ENCODE peak calls at places on chromosomes 6 and 20, in five cellular contexts. K is Right ventricle myocardium superior, N is astrocyte of the spinal cord, D is HFF-Myc, C is GM20000. G is an unnamed sample.

GRCh38 chr20:64234291-64234791 is 21.2 kb upstream of the PCMTD2 start:
- DNase-seq in K (peak), N (no peak), D (no peak), C (no peak), G (peak)

GRCh38 chr20:38260025-38260377 is 534 bp downstream of the KIAA1755 start:
- DNase-seq in K (no peak), N (peak), D (no peak), C (no peak), G (no peak)

GRCh38 chr20:35742741-35743523 is 872 bp upstream of the RBM39 start:
- DNase-seq in K (no peak), N (peak), D (no peak), C (peak), G (no peak)

GRCh38 chr6:121161881-121162280 is 172.4 kb downstream of the TBC1D32 start:
- DNase-seq in K (no peak), N (no peak), D (no peak), C (no peak), G (no peak)

GRCh38 chr6:129852257-129852858 is 8.8 kb downstream of the TMEM244 start:
- DNase-seq in K (no peak), N (no peak), D (no peak), C (no peak), G (no peak)

GRCh38 chr20:50323209-50323608 is 132.6 kb downstream of the CEBPB start:
- DNase-seq in K (no peak), N (peak), D (no peak), C (no peak), G (no peak)

GRCh38 chr20:17712201-17712600 is 12.4 kb downstream of the BANF2 start:
- DNase-seq in K (no peak), N (no peak), D (no peak), C (no peak), G (no peak)

GRCh38 chr6:170209354-170210025 is 81.4 kb downstream of the DLL1 start:
- DNase-seq in K (no peak), N (no peak), D (no peak), C (no peak), G (no peak)

GRCh38 chr6:44804546-44804945 is 417.0 kb downstream of the CDC5L start:
- DNase-seq in K (no peak), N (no peak), D (no peak), C (no peak), G (no peak)

GRCh38 chr6:113104546-113105325 is 752.4 kb upstream of the MARCKS start:
- DNase-seq in K (no peak), N (peak), D (no peak), C (no peak), G (no peak)

GRCh38 chr6:164911873-164912580 is 397.4 kb downstream of the C6orf118 start:
- DNase-seq in K (no peak), N (no peak), D (no peak), C (no peak), G (no peak)

GRCh38 chr6:129469070-129469662 is 240.8 kb downstream of the ARHGAP18 start:
- DNase-seq in K (no peak), N (no peak), D (no peak), C (no peak), G (no peak)

GRCh38 chr20:17618673-17619013 is 48.8 kb downstream of the DSTN start:
- DNase-seq in K (no peak), N (no peak), D (no peak), C (no peak), G (no peak)

GRCh38 chr6:135703621-135704020 is 147.9 kb upstream of the PDE7B start:
- DNase-seq in K (no peak), N (no peak), D (no peak), C (peak), G (no peak)

GRCh38 chr20:23332467-23332866 is 18.1 kb upstream of the NXT1 start:
- DNase-seq in K (no peak), N (no peak), D (no peak), C (no peak), G (no peak)

GRCh38 chr6:77688641-77689040 is 35.8 kb downstream of the MEI4 start:
- DNase-seq in K (no peak), N (no peak), D (no peak), C (no peak), G (no peak)

GRCh38 chr6:16787128-16787685 is 25.9 kb upstream of the ATXN1 start:
- DNase-seq in K (no peak), N (no peak), D (no peak), C (no peak), G (no peak)

GRCh38 chr6:40997256-40997957 is 41.6 kb downstream of the UNC5CL start:
- DNase-seq in K (no peak), N (peak), D (peak), C (no peak), G (no peak)

GRCh38 chr6:42046491-42047219 is 3.7 kb upstream of the TAF8 start:
- DNase-seq in K (no peak), N (peak), D (no peak), C (no peak), G (no peak)

GRCh38 chr20:45322952-45323383 is 14.9 kb upstream of the MATN4 start:
- DNase-seq in K (no peak), N (no peak), D (no peak), C (peak), G (peak)

GRCh38 chr6:5765141-5765760 is 241.5 kb downstream of the NRN1 start:
- DNase-seq in K (peak), N (no peak), D (no peak), C (no peak), G (no peak)

GRCh38 chr6:118679293-118679692 is 27.9 kb upstream of the CEP85L start:
- DNase-seq in K (no peak), N (peak), D (no peak), C (no peak), G (no peak)